ENCODE peak calls at places on chromosomes 4 and X, in ten cellular contexts. Y is left ventricle myocardium inferior; C is A549; X is GM23338; S is NCI-H460; G is stimulated activated CD4-positive, alpha-beta T cell treated with anti-CD3 and anti-CD28 coated beads, Interleukin-4, amount 100 ng/mL, for 1 hour; I is NT2/D1; H is globus pallidus; E is hepatic stellate cell; J is sciatic nerve. U is an unnamed sample.

GRCh38 chrX:54439967-54440871 is at the start of gene TSR2:
- DNase-seq in X (peak; percentile 87), J (peak; percentile 83), I (peak; percentile 75), H (peak; percentile 80), E (peak; percentile 67), G (peak; percentile 74), S (peak; percentile 83), C (peak; percentile 48), Y (peak; percentile 79), U (peak; percentile 83)

GRCh38 chr4:15318621-15319348 is 109.0 kb upstream of the C1QTNF7 start:
- DNase-seq in G (no peak), X (no peak), C (no peak), E (peak; percentile 29), S (no peak), H (no peak), I (no peak), Y (no peak), J (no peak), U (no peak)

GRCh38 chr4:77617203-77617602 is 11.6 kb downstream of the CXCL13 start:
- DNase-seq in Y (no peak), C (no peak), X (no peak), I (no peak), H (no peak), J (no peak), E (no peak), G (no peak), S (no peak), U (no peak)

GRCh38 chr4:91113130-91113706 is 986.0 kb downstream of the CCSER1 start:
- DNase-seq in C (peak; percentile 3), Y (no peak), S (peak; percentile 28), G (no peak), H (peak; percentile 18), X (peak; percentile 82), J (no peak), E (peak; percentile 6), I (peak; percentile 35), U (no peak)

GRCh38 chr4:5941601-5942000 is 48.7 kb upstream of the CRMP1 start:
- DNase-seq in Y (no peak), J (no peak), I (no peak), C (no peak), X (no peak), S (no peak), H (no peak), E (no peak), G (no peak), U (no peak)

GRCh38 chr4:75555294-75556164 is at the start of gene ODAPH:
- DNase-seq in X (peak; percentile 15), G (no peak), Y (no peak), I (peak; percentile 36), S (no peak), H (no peak), E (peak; percentile 22), J (no peak), C (peak; percentile 21), U (no peak)

GRCh38 chr4:142596121-142596520 is 250.0 kb downstream of the INPP4B start:
- DNase-seq in C (no peak), X (no peak), Y (no peak), J (no peak), E (no peak), G (no peak), H (no peak), S (no peak), I (no peak), U (no peak)

GRCh38 chrX:9352683-9353430 is 112.0 kb upstream of the TBL1X start:
- DNase-seq in X (no peak), I (no peak), E (no peak), J (no peak), H (no peak), Y (no peak), S (peak; percentile 69), C (no peak), G (peak; percentile 6), U (no peak)